ENCODE peak calls at places on chromosomes 7 and 10, in seven cellular contexts. H is body of pancreas, T is vagina, X is endothelial cell of umbilical vein, P is gastrocnemius medialis, U is Peyer's patch, Y is IMR-90. E is an unnamed sample.

GRCh38 chr10:61903184-61903990 is 1.9 kb downstream of the ARID5B start:
- DNase-seq in H (peak; percentile 57), T (peak; percentile 91), X (peak; percentile 69), P (peak; percentile 13), U (peak; percentile 89), Y (peak; percentile 55), E (peak; percentile 40)

GRCh38 chr7:108007762-108008161 is 4.8 kb upstream of the LAMB1 start:
- DNase-seq in H (no peak), T (no peak), X (no peak), P (no peak), U (no peak), Y (no peak), E (no peak)

GRCh38 chr10:90222939-90223338 is 521.5 kb downstream of the KIF20B start:
- DNase-seq in H (no peak), T (no peak), X (no peak), P (no peak), U (no peak), Y (no peak), E (no peak)

GRCh38 chr10:120183546-120183945 is 273.5 kb upstream of the PLPP4 start:
- DNase-seq in H (no peak), T (no peak), X (no peak), P (no peak), U (no peak), Y (no peak), E (no peak)

GRCh38 chr7:30142710-30143109 is 7.9 kb downstream of the MTURN start:
- DNase-seq in H (peak; percentile 61), T (no peak), X (peak; percentile 58), P (peak; percentile 48), U (no peak), Y (peak; percentile 19), E (no peak)

GRCh38 chr7:159120540-159120919 is 24.1 kb downstream of the VIPR2 start:
- DNase-seq in H (no peak), T (no peak), X (no peak), P (no peak), U (peak; percentile 18), Y (no peak), E (no peak)

GRCh38 chr7:55260171-55260570 is 105.0 kb upstream of the LANCL2 start:
- DNase-seq in H (no peak), T (peak; percentile 37), X (no peak), P (no peak), U (no peak), Y (no peak), E (no peak)

GRCh38 chr7:128812514-128813168 is 17.6 kb upstream of the FLNC start:
- DNase-seq in H (peak; percentile 84), T (no peak), X (no peak), P (no peak), U (no peak), Y (no peak), E (peak; percentile 49)

GRCh38 chr7:93948873-93949272 is 27.3 kb downstream of the GNG11 start:
- DNase-seq in H (no peak), T (no peak), X (no peak), P (no peak), U (no peak), Y (no peak), E (no peak)

GRCh38 chr10:44983066-44983894 is 4.7 kb upstream of the DEPP1 start:
- DNase-seq in H (no peak), T (no peak), X (no peak), P (no peak), U (peak; percentile 35), Y (no peak), E (no peak)

GRCh38 chr10:44980309-44981171 is 1.9 kb upstream of the DEPP1 start:
- DNase-seq in H (no peak), T (no peak), X (peak; percentile 83), P (no peak), U (peak; percentile 34), Y (no peak), E (no peak)

GRCh38 chr10:44982496-44982895 is 3.9 kb upstream of the DEPP1 start:
- DNase-seq in H (peak; percentile 1), T (no peak), X (no peak), P (no peak), U (peak; percentile 37), Y (no peak), E (no peak)

GRCh38 chr10:44982114-44982460 is 3.5 kb upstream of the DEPP1 start:
- DNase-seq in H (no peak), T (no peak), X (peak; percentile 95), P (peak; percentile 62), U (peak; percentile 45), Y (no peak), E (no peak)

GRCh38 chr10:44981172-44982113 is 2.8 kb upstream of the DEPP1 start:
- DNase-seq in H (peak; percentile 75), T (no peak), X (peak; percentile 93), P (no peak), U (peak; percentile 46), Y (peak; percentile 92), E (no peak)
- TF ChIP-seq POLR2A in H (no peak), T (no peak), X (no peak), P (no peak), U (no peak), Y (peak; percentile 34), E (no peak)

DNA sequence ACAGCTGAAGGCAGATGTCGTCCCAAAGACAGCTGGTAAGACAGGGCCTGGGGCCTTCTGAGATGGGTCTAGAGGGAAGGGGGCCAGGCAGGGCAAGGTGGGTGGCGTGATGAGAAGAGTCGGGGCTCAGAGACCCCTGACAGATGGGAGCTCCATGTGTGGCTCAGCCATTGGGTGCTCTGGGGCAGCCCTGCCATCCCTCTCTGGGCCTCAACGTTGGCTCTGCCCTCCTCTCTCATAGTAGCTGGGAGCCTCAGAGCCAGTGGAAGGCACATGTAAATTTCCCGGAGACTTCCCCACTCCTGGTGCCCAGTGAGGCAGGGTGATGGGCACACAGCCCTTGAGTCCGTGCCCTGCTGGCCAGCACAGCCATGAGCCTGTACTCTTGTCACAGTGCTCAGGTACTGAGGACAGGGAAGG is 1.8 kb downstream of the PPIF start:
- DNase-seq in H (no peak), T (peak; percentile 86), X (no peak), P (no peak), U (no peak), Y (no peak), E (peak; percentile 17)
- TF ChIP-seq POLR2A in H (no peak), T (no peak), X (no peak), P (no peak), U (no peak), Y (no peak), E (no peak)

GRCh38 chr10:97314677-97315076 is 4.4 kb upstream of the FRAT1 start:
- DNase-seq in H (no peak), T (no peak), X (no peak), P (no peak), U (no peak), Y (no peak), E (no peak)
- TF ChIP-seq POLR2A in H (no peak), T (no peak), X (no peak), P (no peak), U (no peak), Y (no peak), E (no peak)

DNA sequence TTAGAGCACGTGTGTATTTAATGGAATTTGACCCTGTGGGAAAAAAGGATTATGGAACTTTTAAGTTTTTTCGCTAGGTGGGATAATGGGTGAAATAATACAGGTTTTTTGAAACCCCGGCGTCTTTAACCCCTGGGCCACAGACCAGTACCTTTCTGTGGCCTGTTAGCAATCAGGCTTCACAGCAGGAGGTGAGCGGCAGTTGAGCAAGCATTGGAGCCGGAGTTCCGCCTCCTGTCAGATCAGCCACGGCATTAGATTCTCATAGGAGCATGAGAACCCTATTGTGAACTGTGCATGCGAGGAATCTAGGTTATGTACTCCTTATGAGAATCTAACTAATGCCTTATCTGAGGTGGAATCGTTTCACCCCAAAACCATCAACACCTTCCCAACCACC is 28.6 kb downstream of the WAC start:
- DNase-seq in H (no peak), T (no peak), X (no peak), P (no peak), U (no peak), Y (no peak), E (no peak)
- TF ChIP-seq POLR2A in H (no peak), T (no peak), X (no peak), P (no peak), U (no peak), Y (no peak), E (no peak)

DNA sequence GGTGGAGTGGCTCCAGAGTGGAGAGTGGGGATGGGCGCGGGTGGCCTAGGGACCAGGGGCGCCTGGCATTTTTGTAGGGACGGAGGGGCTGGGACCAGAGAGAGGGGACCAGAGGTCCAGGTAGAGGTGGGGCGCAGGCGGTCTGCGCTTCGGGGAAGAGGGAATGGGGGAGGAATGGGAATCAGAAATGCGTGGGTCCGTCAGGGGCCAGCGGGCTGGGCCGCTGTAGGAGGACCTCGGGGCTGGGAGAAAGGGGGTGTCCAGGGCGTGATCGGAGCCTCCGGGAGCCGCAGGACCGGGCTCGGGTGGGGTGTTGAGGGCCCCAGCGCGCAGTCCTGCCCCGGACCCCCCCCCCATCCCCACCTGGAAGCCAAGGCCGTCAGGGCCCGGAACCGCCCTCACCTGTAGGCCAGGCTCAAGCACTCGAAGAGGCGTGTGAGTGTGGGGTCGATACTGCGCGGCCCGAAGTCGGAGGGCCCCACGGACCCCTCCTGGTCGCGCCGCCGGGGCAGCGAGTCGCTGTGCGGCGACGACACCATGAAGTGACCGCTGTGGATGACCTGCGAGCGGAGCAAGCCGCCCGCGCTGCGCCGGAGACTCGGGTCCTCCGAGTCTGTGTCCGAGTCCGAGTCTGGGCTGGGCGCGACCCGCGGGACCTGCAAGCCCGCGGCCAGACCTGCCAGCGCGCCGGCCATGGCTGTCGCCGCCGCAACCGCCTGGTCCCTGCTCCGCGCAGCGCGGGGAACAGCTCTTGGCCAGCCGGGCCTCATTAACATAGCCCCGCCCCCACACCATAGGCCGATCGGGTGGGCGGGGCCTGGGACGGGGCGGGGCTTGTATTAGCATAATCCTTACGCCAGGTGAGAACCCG is at the start of gene MLXIPL:
- DNase-seq in H (peak; percentile 96), T (no peak), X (peak; percentile 51), P (peak; percentile 84), U (peak; percentile 93), Y (no peak), E (peak; percentile 71)
- TF ChIP-seq POLR2A in H (peak; percentile 77), T (no peak), X (no peak), P (peak; percentile 93), U (peak; percentile 90), Y (no peak), E (no peak)

DNA sequence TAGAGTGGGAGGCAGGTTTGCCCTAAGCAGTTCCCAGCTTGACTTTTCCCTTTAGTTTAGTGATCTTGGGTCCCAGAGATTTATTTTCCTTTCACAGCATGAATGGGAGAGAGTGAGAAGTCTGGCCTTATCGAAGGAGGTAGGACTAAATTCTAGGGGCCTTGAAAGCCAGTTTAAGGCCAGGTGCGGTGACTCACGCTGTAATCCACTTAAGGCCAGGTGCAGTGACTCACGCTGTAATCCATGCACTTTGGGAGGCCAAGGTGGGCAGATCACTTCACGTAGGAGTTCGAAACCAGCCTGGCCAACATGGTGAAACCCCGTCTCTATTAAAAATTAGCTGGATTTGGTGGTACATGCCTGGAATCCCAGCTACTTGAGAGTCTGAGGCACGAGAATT is 392.2 kb downstream of the ACTR3B start:
- DNase-seq in H (no peak), T (no peak), X (no peak), P (no peak), U (no peak), Y (no peak), E (no peak)
- TF ChIP-seq POLR2A in H (no peak), T (no peak), X (no peak), P (no peak), U (no peak), Y (no peak), E (no peak)

GRCh38 chr10:100327007-100327700 is 2.9 kb downstream of the PKD2L1 start:
- DNase-seq in H (peak; percentile 38), T (no peak), X (no peak), P (no peak), U (peak; percentile 73), Y (peak; percentile 10), E (no peak)
- TF ChIP-seq POLR2A in H (no peak), T (no peak), X (no peak), P (no peak), U (no peak), Y (no peak), E (no peak)

E was measured in erythroblast.